ENCODE peak calls at places on chromosomes 1 and 21, in six cellular contexts. One of them, this sample, is unnamed.

GRCh38 chr1:70361727-70362413 is 7.3 kb upstream of the ANKRD13C start:
- DNase-seq in cardiac fibroblast: peak
- DNase-seq in heart left ventricle: no peak
- DNase-seq in stimulated activated naive CD4-positive, alpha-beta T cell treated with Interleukin-2 at 50 U/mL for 16 hours: no peak
- DNase-seq in HEK293T: no peak
- DNase-seq in psoas muscle: no peak
- DNase-seq in this sample: no peak

GRCh38 chr1:212487774-212488435 is 55.2 kb downstream of the NENF start:
- DNase-seq in cardiac fibroblast: no peak
- DNase-seq in heart left ventricle: no peak
- DNase-seq in HEK293T: no peak
- DNase-seq in stimulated activated naive CD4-positive, alpha-beta T cell treated with Interleukin-2 at 50 U/mL for 16 hours: no peak
- DNase-seq in psoas muscle: no peak
- DNase-seq in this sample: no peak

GRCh38 chr1:9234223-9235122 is at the start of gene H6PD:
- DNase-seq in stimulated activated naive CD4-positive, alpha-beta T cell treated with Interleukin-2 at 50 U/mL for 16 hours: peak
- DNase-seq in heart left ventricle: peak
- DNase-seq in cardiac fibroblast: peak
- DNase-seq in psoas muscle: peak
- DNase-seq in HEK293T: peak
- DNase-seq in this sample: peak

GRCh38 chr21:18153063-18153462 is 91.6 kb upstream of the CHODL start:
- DNase-seq in psoas muscle: no peak
- DNase-seq in cardiac fibroblast: no peak
- DNase-seq in HEK293T: no peak
- DNase-seq in stimulated activated naive CD4-positive, alpha-beta T cell treated with Interleukin-2 at 50 U/mL for 16 hours: no peak
- DNase-seq in heart left ventricle: no peak
- DNase-seq in this sample: no peak

GRCh38 chr1:211551628-211552465 is 27.1 kb downstream of the SLC30A1 start:
- DNase-seq in HEK293T: no peak
- DNase-seq in heart left ventricle: no peak
- DNase-seq in psoas muscle: no peak
- DNase-seq in cardiac fibroblast: peak
- DNase-seq in stimulated activated naive CD4-positive, alpha-beta T cell treated with Interleukin-2 at 50 U/mL for 16 hours: no peak
- DNase-seq in this sample: no peak

GRCh38 chr1:187374130-187374529 is 545.4 kb downstream of the PLA2G4A start:
- DNase-seq in HEK293T: no peak
- DNase-seq in stimulated activated naive CD4-positive, alpha-beta T cell treated with Interleukin-2 at 50 U/mL for 16 hours: no peak
- DNase-seq in cardiac fibroblast: no peak
- DNase-seq in heart left ventricle: no peak
- DNase-seq in psoas muscle: no peak
- DNase-seq in this sample: no peak

GRCh38 chr1:7770939-7771672 is at the start of gene VAMP3:
- DNase-seq in cardiac fibroblast: peak
- DNase-seq in psoas muscle: peak
- DNase-seq in stimulated activated naive CD4-positive, alpha-beta T cell treated with Interleukin-2 at 50 U/mL for 16 hours: peak
- DNase-seq in HEK293T: peak
- DNase-seq in heart left ventricle: peak
- DNase-seq in this sample: peak

GRCh38 chr1:67729872-67730271 is 44.9 kb downstream of the GADD45A start:
- DNase-seq in psoas muscle: no peak
- DNase-seq in stimulated activated naive CD4-positive, alpha-beta T cell treated with Interleukin-2 at 50 U/mL for 16 hours: no peak
- DNase-seq in heart left ventricle: no peak
- DNase-seq in HEK293T: no peak
- DNase-seq in cardiac fibroblast: no peak
- DNase-seq in this sample: no peak

GRCh38 chr1:54989473-54989872 is 9.0 kb downstream of the TMEM61 start:
- DNase-seq in cardiac fibroblast: no peak
- DNase-seq in psoas muscle: no peak
- DNase-seq in heart left ventricle: no peak
- DNase-seq in stimulated activated naive CD4-positive, alpha-beta T cell treated with Interleukin-2 at 50 U/mL for 16 hours: no peak
- DNase-seq in HEK293T: no peak
- DNase-seq in this sample: no peak

GRCh38 chr1:214264196-214264595 is 16.8 kb upstream of the SMYD2 start:
- DNase-seq in stimulated activated naive CD4-positive, alpha-beta T cell treated with Interleukin-2 at 50 U/mL for 16 hours: no peak
- DNase-seq in heart left ventricle: no peak
- DNase-seq in psoas muscle: no peak
- DNase-seq in cardiac fibroblast: no peak
- DNase-seq in HEK293T: no peak
- DNase-seq in this sample: no peak

GRCh38 chr21:27246741-27247140 is 279.9 kb upstream of the ADAMTS5 start:
- DNase-seq in heart left ventricle: no peak
- DNase-seq in HEK293T: no peak
- DNase-seq in stimulated activated naive CD4-positive, alpha-beta T cell treated with Interleukin-2 at 50 U/mL for 16 hours: no peak
- DNase-seq in cardiac fibroblast: peak
- DNase-seq in psoas muscle: no peak
- DNase-seq in this sample: no peak

GRCh38 chr1:174222166-174222949 is 63.0 kb downstream of the RABGAP1L start:
- DNase-seq in psoas muscle: no peak
- DNase-seq in HEK293T: no peak
- DNase-seq in cardiac fibroblast: peak
- DNase-seq in heart left ventricle: no peak
- DNase-seq in stimulated activated naive CD4-positive, alpha-beta T cell treated with Interleukin-2 at 50 U/mL for 16 hours: no peak
- DNase-seq in this sample: no peak

GRCh38 chr1:16233431-16233830 is 3.6 kb downstream of the CPLANE2 start:
- DNase-seq in HEK293T: no peak
- DNase-seq in cardiac fibroblast: no peak
- DNase-seq in heart left ventricle: no peak
- DNase-seq in psoas muscle: no peak
- DNase-seq in stimulated activated naive CD4-positive, alpha-beta T cell treated with Interleukin-2 at 50 U/mL for 16 hours: no peak
- DNase-seq in this sample: no peak

GRCh38 chr1:155910621-155911121 is 478 bp downstream of the RIT1 start:
- DNase-seq in HEK293T: peak
- DNase-seq in psoas muscle: no peak
- DNase-seq in cardiac fibroblast: peak
- DNase-seq in heart left ventricle: no peak
- DNase-seq in stimulated activated naive CD4-positive, alpha-beta T cell treated with Interleukin-2 at 50 U/mL for 16 hours: no peak
- DNase-seq in this sample: no peak

GRCh38 chr1:162757476-162757875 is 33.0 kb upstream of the HSD17B7 start:
- DNase-seq in heart left ventricle: no peak
- DNase-seq in cardiac fibroblast: no peak
- DNase-seq in stimulated activated naive CD4-positive, alpha-beta T cell treated with Interleukin-2 at 50 U/mL for 16 hours: no peak
- DNase-seq in HEK293T: no peak
- DNase-seq in psoas muscle: no peak
- DNase-seq in this sample: no peak

GRCh38 chr1:26553942-26554682 is 24.6 kb downstream of the RPS6KA1 start:
- DNase-seq in stimulated activated naive CD4-positive, alpha-beta T cell treated with Interleukin-2 at 50 U/mL for 16 hours: no peak
- DNase-seq in HEK293T: no peak
- DNase-seq in psoas muscle: no peak
- DNase-seq in cardiac fibroblast: no peak
- DNase-seq in heart left ventricle: no peak
- DNase-seq in this sample: no peak

GRCh38 chr1:187744665-187745064 is 915.9 kb downstream of the PLA2G4A start:
- DNase-seq in stimulated activated naive CD4-positive, alpha-beta T cell treated with Interleukin-2 at 50 U/mL for 16 hours: no peak
- DNase-seq in psoas muscle: no peak
- DNase-seq in HEK293T: no peak
- DNase-seq in cardiac fibroblast: no peak
- DNase-seq in heart left ventricle: no peak
- DNase-seq in this sample: no peak

GRCh38 chr1:79899914-79900313 is 893.4 kb upstream of the ADGRL4 start:
- DNase-seq in stimulated activated naive CD4-positive, alpha-beta T cell treated with Interleukin-2 at 50 U/mL for 16 hours: no peak
- DNase-seq in cardiac fibroblast: peak
- DNase-seq in HEK293T: no peak
- DNase-seq in psoas muscle: no peak
- DNase-seq in heart left ventricle: no peak
- DNase-seq in this sample: no peak

GRCh38 chr1:155871390-155871789 is 12.0 kb downstream of the SYT11 start:
- DNase-seq in heart left ventricle: peak
- DNase-seq in psoas muscle: no peak
- DNase-seq in stimulated activated naive CD4-positive, alpha-beta T cell treated with Interleukin-2 at 50 U/mL for 16 hours: no peak
- DNase-seq in HEK293T: no peak
- DNase-seq in cardiac fibroblast: peak
- DNase-seq in this sample: peak

GRCh38 chr1:7358346-7358745 is 412.8 kb upstream of the VAMP3 start:
- DNase-seq in HEK293T: no peak
- DNase-seq in heart left ventricle: no peak
- DNase-seq in psoas muscle: no peak
- DNase-seq in cardiac fibroblast: no peak
- DNase-seq in stimulated activated naive CD4-positive, alpha-beta T cell treated with Interleukin-2 at 50 U/mL for 16 hours: no peak
- DNase-seq in this sample: no peak

GRCh38 chr1:117747605-117748004 is 141.8 kb downstream of the TENT5C start:
- DNase-seq in stimulated activated naive CD4-positive, alpha-beta T cell treated with Interleukin-2 at 50 U/mL for 16 hours: no peak
- DNase-seq in psoas muscle: no peak
- DNase-seq in heart left ventricle: no peak
- DNase-seq in HEK293T: no peak
- DNase-seq in cardiac fibroblast: no peak
- DNase-seq in this sample: no peak

GRCh38 chr1:154609398-154610380 is 1.7 kb upstream of the ADAR start:
- DNase-seq in stimulated activated naive CD4-positive, alpha-beta T cell treated with Interleukin-2 at 50 U/mL for 16 hours: peak
- DNase-seq in cardiac fibroblast: peak
- DNase-seq in HEK293T: no peak
- DNase-seq in psoas muscle: no peak
- DNase-seq in heart left ventricle: no peak
- DNase-seq in this sample: no peak

GRCh38 chr1:213914351-213914750 is 73.4 kb upstream of the PROX1 start:
- DNase-seq in heart left ventricle: no peak
- DNase-seq in HEK293T: no peak
- DNase-seq in cardiac fibroblast: no peak
- DNase-seq in stimulated activated naive CD4-positive, alpha-beta T cell treated with Interleukin-2 at 50 U/mL for 16 hours: no peak
- DNase-seq in psoas muscle: no peak
- DNase-seq in this sample: no peak

GRCh38 chr1:25991937-25992688 is 5.8 kb downstream of the PAFAH2 start:
- DNase-seq in cardiac fibroblast: peak
- DNase-seq in stimulated activated naive CD4-positive, alpha-beta T cell treated with Interleukin-2 at 50 U/mL for 16 hours: no peak
- DNase-seq in psoas muscle: no peak
- DNase-seq in heart left ventricle: no peak
- DNase-seq in HEK293T: no peak
- DNase-seq in this sample: no peak

GRCh38 chr1:72564749-72565148 is 282.4 kb upstream of the NEGR1 start:
- DNase-seq in psoas muscle: no peak
- DNase-seq in cardiac fibroblast: no peak
- DNase-seq in stimulated activated naive CD4-positive, alpha-beta T cell treated with Interleukin-2 at 50 U/mL for 16 hours: no peak
- DNase-seq in heart left ventricle: peak
- DNase-seq in HEK293T: no peak
- DNase-seq in this sample: no peak

GRCh38 chr1:110309768-110310167 is 29.4 kb upstream of the RBM15 start:
- DNase-seq in cardiac fibroblast: peak
- DNase-seq in stimulated activated naive CD4-positive, alpha-beta T cell treated with Interleukin-2 at 50 U/mL for 16 hours: no peak
- DNase-seq in heart left ventricle: no peak
- DNase-seq in HEK293T: no peak
- DNase-seq in psoas muscle: no peak
- DNase-seq in this sample: no peak

GRCh38 chr21:44603911-44604310 is 3.5 kb downstream of the KRTAP10-7 start:
- DNase-seq in HEK293T: no peak
- DNase-seq in stimulated activated naive CD4-positive, alpha-beta T cell treated with Interleukin-2 at 50 U/mL for 16 hours: no peak
- DNase-seq in heart left ventricle: no peak
- DNase-seq in psoas muscle: no peak
- DNase-seq in cardiac fibroblast: no peak
- DNase-seq in this sample: no peak

GRCh38 chr1:183306317-183307042 is 111.7 kb downstream of the NMNAT2 start:
- DNase-seq in HEK293T: peak
- DNase-seq in stimulated activated naive CD4-positive, alpha-beta T cell treated with Interleukin-2 at 50 U/mL for 16 hours: no peak
- DNase-seq in heart left ventricle: peak
- DNase-seq in psoas muscle: no peak
- DNase-seq in cardiac fibroblast: peak
- DNase-seq in this sample: no peak

GRCh38 chr1:221419513-221420088 is 322.3 kb downstream of the DUSP10 start:
- DNase-seq in psoas muscle: no peak
- DNase-seq in heart left ventricle: no peak
- DNase-seq in stimulated activated naive CD4-positive, alpha-beta T cell treated with Interleukin-2 at 50 U/mL for 16 hours: no peak
- DNase-seq in HEK293T: no peak
- DNase-seq in cardiac fibroblast: peak
- DNase-seq in this sample: no peak

GRCh38 chr1:64823691-64824476 is 79.0 kb downstream of the RAVER2 start:
- DNase-seq in stimulated activated naive CD4-positive, alpha-beta T cell treated with Interleukin-2 at 50 U/mL for 16 hours: peak
- DNase-seq in HEK293T: peak
- DNase-seq in heart left ventricle: peak
- DNase-seq in cardiac fibroblast: peak
- DNase-seq in psoas muscle: no peak
- DNase-seq in this sample: peak

GRCh38 chr1:15952317-15953258 is 23.3 kb downstream of the ZBTB17 start:
- DNase-seq in heart left ventricle: no peak
- DNase-seq in psoas muscle: no peak
- DNase-seq in HEK293T: no peak
- DNase-seq in stimulated activated naive CD4-positive, alpha-beta T cell treated with Interleukin-2 at 50 U/mL for 16 hours: peak
- DNase-seq in cardiac fibroblast: peak
- DNase-seq in this sample: peak

GRCh38 chr1:204977327-204977726 is 65.7 kb upstream of the CNTN2 start:
- DNase-seq in psoas muscle: no peak
- DNase-seq in cardiac fibroblast: no peak
- DNase-seq in heart left ventricle: no peak
- DNase-seq in stimulated activated naive CD4-positive, alpha-beta T cell treated with Interleukin-2 at 50 U/mL for 16 hours: no peak
- DNase-seq in HEK293T: no peak
- DNase-seq in this sample: no peak